ENCODE peak calls at places on chromosomes 2 and 18, in four cellular contexts. Q is stimulated activated CD8-positive, alpha-beta memory T cell treated with anti-CD3 and anti-CD28 coated beads, Interleukin-2, amount 100 ng/mL, for 1 hour; Y is activated CD4-positive, alpha-beta T cell treated with anti-CD3 and anti-CD28 coated beads, Interleukin-2, amount 50 U/mL, for 1 hour; B is NCI-H1417 treated with DMSO at 0.1 percent for 48 hours. G is an unnamed sample.

GRCh38 chr18:8987250-8987649 is 115.2 kb upstream of the NDUFV2 start:
- DNase-seq in B (no peak), Y (no peak), Q (no peak), G (no peak)

GRCh38 chr2:186962085-186962747 is 113.2 kb upstream of the ZSWIM2 start:
- DNase-seq in Q (no peak), B (no peak), Y (no peak), G (no peak)

GRCh38 chr18:8800041-8800441 is 94.7 kb downstream of the MTCL1 start:
- DNase-seq in Y (no peak), B (no peak), Q (no peak), G (no peak)

GRCh38 chr2:1793868-1794445 is 49.6 kb upstream of the PXDN start:
- DNase-seq in B (no peak), Y (no peak), Q (no peak), G (no peak)

GRCh38 chr2:145197944-145198343 is 678.0 kb upstream of the ZEB2 start:
- DNase-seq in B (no peak), Y (no peak), Q (no peak), G (no peak)

GRCh38 chr2:18404141-18404540 is 156.3 kb downstream of the RDH14 start:
- DNase-seq in Y (no peak), Q (no peak), B (no peak), G (no peak)

GRCh38 chr2:194424683-194425209 is 1232.3 kb upstream of the SLC39A10 start:
- DNase-seq in Y (no peak), Q (no peak), B (no peak), G (no peak)

GRCh38 chr2:44551001-44551400 is 189.3 kb downstream of the CAMKMT start:
- DNase-seq in B (no peak), Y (no peak), Q (no peak), G (no peak)